ENCODE peak calls at places on chromosomes 11 and 22, in seven cellular contexts. M is fibroblast of pulmonary artery, W is IMR-90, H is heart right ventricle, V is HFF-Myc, F is Karpas-422, O is heart left ventricle. P is an unnamed sample.

GRCh38 chr22:48498526-48499331 is 1328.9 kb downstream of the BRD1 start:
- DNase-seq in M (no peak), W (no peak), H (no peak), V (no peak), F (no peak), O (peak; percentile 58), P (no peak)

GRCh38 chr11:26971961-26972360 is 22.0 kb upstream of the FIBIN start:
- DNase-seq in M (no peak), W (peak; percentile 61), H (no peak), V (no peak), F (no peak), O (no peak), P (peak; percentile 20)

GRCh38 chr11:67633758-67634365 is 4.1 kb upstream of the NUDT8 start:
- DNase-seq in M (no peak), W (no peak), H (no peak), V (no peak), F (no peak), O (no peak), P (no peak)

GRCh38 chr11:125257185-125257584 is 92.6 kb downstream of the PKNOX2 start:
- DNase-seq in M (no peak), W (no peak), H (no peak), V (no peak), F (no peak), O (no peak), P (no peak)

GRCh38 chr11:1339066-1339675 is 29.7 kb upstream of the TOLLIP start:
- DNase-seq in M (no peak), W (no peak), H (no peak), V (no peak), F (no peak), O (no peak), P (no peak)

GRCh38 chr22:44271010-44271500 is 41.7 kb downstream of the SHISAL1 start:
- DNase-seq in M (no peak), W (no peak), H (no peak), V (no peak), F (no peak), O (no peak), P (no peak)

GRCh38 chr11:83427943-83428342 is 141.8 kb upstream of the CCDC90B start:
- DNase-seq in M (no peak), W (no peak), H (no peak), V (no peak), F (no peak), O (no peak), P (no peak)

GRCh38 chr11:2574043-2574552 is 125.7 kb downstream of the KCNQ1OT1 start:
- DNase-seq in M (no peak), W (no peak), H (no peak), V (no peak), F (no peak), O (peak; percentile 43), P (no peak)

GRCh38 chr11:73372371-73372993 is 3.7 kb upstream of the RELT start:
- DNase-seq in M (no peak), W (no peak), H (no peak), V (no peak), F (peak; percentile 68), O (peak; percentile 62), P (peak; percentile 31)

GRCh38 chr22:45284705-45285305 is at the start of gene UPK3A:
- DNase-seq in M (no peak), W (no peak), H (peak; percentile 42), V (no peak), F (peak; percentile 74), O (peak; percentile 87), P (no peak)

GRCh38 chr11:36974771-36975170 is 376.7 kb upstream of the RAG2 start:
- DNase-seq in M (no peak), W (no peak), H (no peak), V (no peak), F (no peak), O (no peak), P (no peak)

GRCh38 chr11:126842038-126842437 is 158.5 kb downstream of the KIRREL3 start:
- DNase-seq in M (no peak), W (no peak), H (no peak), V (no peak), F (no peak), O (no peak), P (no peak)

GRCh38 chr11:75771646-75772410 is 3.2 kb downstream of the DGAT2 start:
- DNase-seq in M (peak; percentile 77), W (peak; percentile 85), H (no peak), V (no peak), F (no peak), O (no peak), P (peak; percentile 87)

GRCh38 chr11:31881825-31882224 is 70.7 kb upstream of the PAX6 start:
- DNase-seq in M (no peak), W (no peak), H (no peak), V (no peak), F (no peak), O (no peak), P (no peak)

DNA sequence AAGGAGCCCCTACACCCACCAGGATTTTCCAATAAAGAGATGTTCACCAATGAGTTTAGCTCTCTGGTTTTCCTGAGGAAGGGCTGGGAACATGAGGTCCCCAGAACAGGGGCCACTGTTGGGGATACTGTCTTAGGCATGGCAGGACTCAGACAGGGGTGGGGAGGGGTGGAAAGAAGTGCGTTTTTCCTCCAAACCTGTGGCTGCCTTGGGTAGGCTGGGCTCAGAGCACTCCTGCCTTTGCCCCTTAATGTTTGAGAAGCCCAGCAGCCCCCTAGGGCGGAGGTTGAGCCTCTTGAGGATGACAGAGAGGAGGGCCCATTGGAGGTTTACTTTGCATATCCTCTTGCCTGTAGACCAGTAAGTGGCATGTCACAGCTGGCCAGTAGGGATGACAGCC is 10.6 kb downstream of the MTFP1 start:
- DNase-seq in M (no peak), W (no peak), H (no peak), V (no peak), F (no peak), O (no peak), P (no peak)
- H3K4me3 ChIP-seq in M (no peak overlapping the region), W (no peak overlapping the region), H (no peak overlapping the region), V (no peak overlapping the region), F (peak overlapping the region; percentile 77), O (no peak overlapping the region), P (no peak overlapping the region)

DNA sequence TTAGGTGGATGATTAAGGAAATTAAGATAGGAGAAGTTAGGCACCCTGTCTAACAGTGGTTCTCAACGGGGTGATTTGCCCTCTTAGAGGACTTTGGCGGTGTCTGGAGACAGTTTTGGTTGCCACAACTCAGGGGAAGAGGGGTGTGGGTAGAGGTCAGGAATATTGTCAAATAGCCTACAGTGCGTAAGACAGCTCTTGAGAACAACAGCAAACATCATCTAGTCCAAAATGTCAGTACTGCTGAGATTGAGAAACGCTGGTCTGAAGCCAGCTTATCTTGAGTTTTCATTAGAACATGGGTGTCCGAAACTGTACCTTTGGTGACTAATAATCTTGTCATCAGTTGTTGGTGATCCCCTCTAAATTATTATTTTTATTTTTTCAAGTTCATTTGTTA is 38.4 kb downstream of the CECR2 start:
- DNase-seq in M (peak; percentile 64), W (no peak), H (no peak), V (no peak), F (no peak), O (no peak), P (no peak)
- H3K4me3 ChIP-seq in M (no peak overlapping the region), W (no peak overlapping the region), H (no peak overlapping the region), V (no peak overlapping the region), F (no peak overlapping the region), O (no peak overlapping the region), P (no peak overlapping the region)

DNA sequence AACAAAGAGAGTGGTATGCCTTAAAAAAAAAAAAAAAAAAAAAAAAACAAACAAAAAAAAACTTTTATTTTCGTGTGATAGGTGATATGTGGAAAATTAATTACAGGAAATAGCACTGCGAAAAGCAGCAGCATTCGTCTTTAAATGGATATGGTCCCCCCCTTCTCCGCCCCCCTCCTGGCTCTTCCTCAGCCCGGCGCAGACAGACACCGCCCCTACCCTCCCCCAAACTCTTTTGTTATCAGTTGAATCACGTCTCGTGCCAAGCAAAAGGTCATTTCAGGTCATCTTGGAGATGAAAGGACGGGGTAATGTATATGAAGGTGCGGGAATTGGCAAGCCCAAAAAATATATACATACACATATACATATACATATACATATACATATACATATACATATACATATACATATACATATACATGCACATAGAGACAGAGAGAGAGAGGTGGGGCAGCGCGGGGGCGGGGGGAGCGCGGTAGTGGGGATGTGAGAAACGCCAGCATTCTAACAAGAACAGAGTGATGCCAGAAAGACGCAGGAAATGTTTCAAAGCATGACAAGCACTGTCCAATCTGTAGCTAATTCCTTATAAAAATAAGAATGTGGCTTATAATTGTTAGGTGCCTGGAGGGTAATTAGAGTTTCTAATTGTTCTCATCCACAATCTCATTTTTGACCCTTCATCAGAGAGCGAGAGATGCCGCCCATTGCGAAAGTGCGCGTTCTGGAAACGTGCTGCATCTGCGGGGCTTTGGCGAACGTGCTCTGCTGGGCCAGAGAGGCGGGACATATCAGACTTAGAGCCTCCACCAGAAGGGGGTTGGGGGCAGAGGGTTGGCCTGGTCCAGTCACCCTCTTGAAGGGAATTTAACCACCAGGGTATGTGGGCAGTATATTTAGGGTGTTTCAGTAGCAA is 214.5 kb upstream of the UBASH3B start:
- DNase-seq in M (peak; percentile 10), W (no peak), H (peak; percentile 55), V (no peak), F (no peak), O (peak; percentile 63), P (peak; percentile 13)
- H3K4me3 ChIP-seq in M (peak overlapping the region; percentile 50), W (peak overlapping the region; percentile 36), H (peak overlapping the region; percentile 60), V (peak overlapping the region; percentile 23), F (no peak overlapping the region), O (peak overlapping the region; percentile 63), P (peak overlapping the region; percentile 54)

GRCh38 chr11:114168086-114168448 is 108.6 kb downstream of the ZBTB16 start:
- DNase-seq in M (no peak), W (no peak), H (no peak), V (no peak), F (no peak), O (no peak), P (no peak)

GRCh38 chr11:114165326-114166230 is 106.1 kb downstream of the ZBTB16 start:
- DNase-seq in M (no peak), W (no peak), H (no peak), V (no peak), F (no peak), O (no peak), P (no peak)

GRCh38 chr11:114166897-114167323 is 107.4 kb downstream of the ZBTB16 start:
- DNase-seq in M (peak; percentile 92), W (peak; percentile 63), H (no peak), V (peak; percentile 36), F (no peak), O (no peak), P (peak; percentile 91)

GRCh38 chr11:114167355-114168085 is 108.0 kb downstream of the ZBTB16 start:
- DNase-seq in M (no peak), W (no peak), H (no peak), V (no peak), F (no peak), O (no peak), P (no peak)

DNA sequence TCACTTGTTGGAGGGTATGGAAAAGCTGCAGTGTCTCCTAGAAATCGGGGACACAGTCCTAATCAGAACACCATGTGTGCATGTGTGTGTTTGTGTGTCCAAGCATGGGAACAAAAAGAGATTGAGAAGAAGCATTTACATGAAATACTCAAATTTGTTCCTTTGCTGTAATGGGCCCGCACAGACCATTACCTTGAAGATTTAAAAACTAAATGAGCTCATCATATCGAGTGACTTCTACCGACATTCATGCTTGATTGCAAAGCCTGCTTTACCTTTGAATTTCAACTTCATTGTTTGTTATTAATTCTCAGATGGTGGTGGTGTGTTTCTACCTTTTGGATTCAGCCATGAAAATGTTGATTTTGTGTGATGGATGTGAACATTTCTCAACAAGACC is 106.9 kb downstream of the ZBTB16 start:
- DNase-seq in M (no peak), W (no peak), H (no peak), V (no peak), F (no peak), O (no peak), P (no peak)
- H3K4me3 ChIP-seq in M (no peak overlapping the region), W (no peak overlapping the region), H (no peak overlapping the region), V (no peak overlapping the region), F (no peak overlapping the region), O (no peak overlapping the region), P (no peak overlapping the region)